ENCODE peak calls at places on chromosomes 16 and 17, in seven cellular contexts. A, K, G, P, J, Z and L are unnamed samples.

GRCh38 chr16:8972843-8973586 is 9.3 kb upstream of the USP7 start:
- DNase-seq in P (no peak), Z (no peak), K (no peak), J (no peak), G (no peak), A (peak; percentile 58), L (no peak)

GRCh38 chr16:74865922-74866598 is 91.4 kb upstream of the FA2H start:
- DNase-seq in J (no peak), A (peak; percentile 25), Z (no peak), G (no peak), P (no peak), K (no peak), L (peak; percentile 58)

GRCh38 chr16:64742560-64742959 is 379.3 kb downstream of the CDH11 start:
- DNase-seq in G (no peak), K (no peak), J (no peak), A (no peak), Z (no peak), P (no peak), L (no peak)

GRCh38 chr16:78122774-78123315 is 23.4 kb downstream of the WWOX start:
- DNase-seq in K (no peak), Z (no peak), A (peak; percentile 57), J (peak; percentile 57), P (peak; percentile 62), G (peak; percentile 76), L (peak; percentile 75)

GRCh38 chr17:70313450-70313849 is 144.1 kb downstream of the KCNJ2 start:
- DNase-seq in K (no peak), Z (no peak), A (peak; percentile 59), G (no peak), J (no peak), P (no peak), L (no peak)

GRCh38 chr16:52825882-52826281 is 226.8 kb downstream of the CHD9NB start:
- DNase-seq in J (no peak), Z (no peak), K (no peak), P (no peak), A (peak; percentile 1), G (peak; percentile 82), L (no peak)

GRCh38 chr17:57637668-57638010 is 107.5 kb downstream of the CCDC182 start:
- DNase-seq in A (no peak), P (no peak), K (no peak), Z (no peak), G (no peak), J (no peak), L (no peak)

GRCh38 chr16:79272141-79272577 is 328.4 kb downstream of the MAF start:
- DNase-seq in A (no peak), K (no peak), G (no peak), Z (no peak), J (no peak), P (no peak), L (no peak)

GRCh38 chr16:89624775-89625761 is 11.6 kb downstream of the DPEP1 start:
- DNase-seq in K (no peak), P (no peak), G (no peak), J (no peak), A (no peak), Z (no peak), L (peak; percentile 73)

GRCh38 chr16:14280541-14280940 is 209.4 kb downstream of the MRTFB start:
- DNase-seq in Z (no peak), P (no peak), K (no peak), G (no peak), J (no peak), A (no peak), L (no peak)

GRCh38 chr16:81885976-81886586 is 107.0 kb downstream of the PLCG2 start:
- DNase-seq in P (peak; percentile 63), G (peak; percentile 16), K (no peak), A (peak; percentile 44), J (no peak), Z (no peak), L (peak; percentile 31)

GRCh38 chr16:29290631-29291247 is 115.8 kb downstream of the NPIPB11 start:
- DNase-seq in J (peak; percentile 2), K (peak; percentile 98), P (peak; percentile 81), Z (no peak), A (peak; percentile 94), G (peak; percentile 38), L (peak; percentile 80)

GRCh38 chr17:28682655-28683054 is 20.6 kb downstream of the SUPT6H start:
- DNase-seq in Z (no peak), K (no peak), G (no peak), P (no peak), A (no peak), J (no peak), L (no peak)

GRCh38 chr17:68390888-68391545 is 66.3 kb downstream of the WIPI1 start:
- DNase-seq in P (no peak), K (peak; percentile 59), G (no peak), J (no peak), Z (no peak), A (no peak), L (no peak)

GRCh38 chr16:89689142-89689541 is 2.7 kb downstream of the CDK10 start:
- DNase-seq in A (no peak), G (no peak), J (no peak), K (no peak), Z (no peak), P (no peak), L (no peak)

GRCh38 chr17:38749222-38750043 is 1.3 kb upstream of the PCGF2 start:
- DNase-seq in G (peak; percentile 83), A (peak; percentile 90), Z (no peak), K (peak; percentile 91), P (no peak), J (peak; percentile 67), L (peak; percentile 89)

GRCh38 chr17:77458202-77459017 is 317.6 kb downstream of the SEC14L1 start:
- DNase-seq in P (no peak), G (no peak), Z (no peak), J (no peak), A (no peak), K (no peak), L (no peak)

GRCh38 chr17:48258317-48258716 is 150.8 kb downstream of the SNX11 start:
- DNase-seq in K (no peak), G (no peak), P (no peak), Z (no peak), J (no peak), A (no peak), L (no peak)

GRCh38 chr16:19698480-19699465 is 19.3 kb downstream of the KNOP1 start:
- DNase-seq in P (no peak), J (no peak), G (no peak), A (peak; percentile 62), K (no peak), Z (no peak), L (no peak)

GRCh38 chr17:81448442-81448841 is 53.2 kb downstream of the BAHCC1 start:
- DNase-seq in G (no peak), P (peak; percentile 73), K (no peak), A (no peak), J (no peak), Z (no peak), L (no peak)

GRCh38 chr16:79182618-79183017 is 417.9 kb downstream of the MAF start:
- DNase-seq in K (no peak), J (no peak), Z (no peak), P (no peak), G (no peak), A (no peak), L (no peak)

GRCh38 chr16:77744136-77744535 is 21.8 kb downstream of the NUDT7 start:
- DNase-seq in P (no peak), J (peak; percentile 26), G (no peak), A (no peak), K (no peak), Z (no peak), L (no peak)

GRCh38 chr16:85924675-85925074 is 25.7 kb downstream of the IRF8 start:
- DNase-seq in K (no peak), J (no peak), P (no peak), A (peak; percentile 41), G (no peak), Z (no peak), L (no peak)

GRCh38 chr17:5468075-5468473 is 708 bp downstream of the DHX33 start:
- DNase-seq in K (no peak), Z (no peak), J (no peak), G (no peak), P (peak; percentile 28), A (peak; percentile 19), L (no peak)

GRCh38 chr17:42405076-42405475 is 16.8 kb upstream of the STAT3 start:
- DNase-seq in K (no peak), G (no peak), P (no peak), Z (no peak), A (no peak), J (no peak), L (no peak)

GRCh38 chr17:80474231-80474932 is 2.0 kb downstream of the NPTX1 start:
- DNase-seq in Z (peak; percentile 34), J (peak; percentile 13), K (no peak), A (peak; percentile 71), P (peak; percentile 52), G (peak; percentile 45), L (no peak)

GRCh38 chr17:72270530-72270929 is 149.7 kb downstream of the SOX9 start:
- DNase-seq in G (peak; percentile 46), A (peak; percentile 23), Z (no peak), P (no peak), K (no peak), J (peak; percentile 77), L (no peak)